ENCODE peak calls at places on chromosomes 1 and 21, in eight cellular contexts. C is ovary, F is HL-60, G is fibroblast of villous mesenchyme, X is fibroblast of pulmonary artery, L is progenitor cell of endocrine pancreas, M is mesothelial cell of epicardium, V is uterus. W is an unnamed sample.
A peak's percentile ranks its signal among the peaks of the same experiment; 100 is the strongest.

GRCh38 chr1:17653728-17654351 is 101.3 kb upstream of the ACTL8 start:
- DNase-seq in C (peak; percentile 31), V (no peak), X (peak; percentile 60), F (no peak), G (peak; percentile 30), L (peak; percentile 44), M (no peak), W (no peak)

GRCh38 chr1:211783266-211783665 is 47.3 kb downstream of the LPGAT1 start:
- DNase-seq in F (no peak), C (no peak), G (no peak), X (peak; percentile 35), L (no peak), M (no peak), V (no peak), W (no peak)

GRCh38 chr1:236143104-236143948 is 987 bp downstream of the GPR137B start:
- DNase-seq in F (no peak), G (peak; percentile 87), L (no peak), M (no peak), X (peak; percentile 68), V (peak; percentile 29), C (no peak), W (no peak)

GRCh38 chr21:43331962-43332458 is 94.9 kb downstream of the SIK1 start:
- DNase-seq in C (peak; percentile 78), L (no peak), G (peak; percentile 95), X (peak; percentile 96), V (no peak), F (no peak), M (no peak), W (no peak)

GRCh38 chr1:25246600-25247023 is 642 bp downstream of the RSRP1 start:
- DNase-seq in M (no peak), C (peak; percentile 38), G (peak; percentile 20), X (no peak), V (no peak), L (peak; percentile 24), F (no peak), W (no peak)

GRCh38 chr21:29454179-29454578 is 155.5 kb downstream of the BACH1 start:
- DNase-seq in L (no peak), F (no peak), G (no peak), C (no peak), M (no peak), X (no peak), V (no peak), W (no peak)

GRCh38 chr1:43147625-43148319 is 24.3 kb downstream of the EBNA1BP2 start:
- DNase-seq in C (peak; percentile 71), X (peak; percentile 67), M (peak; percentile 81), G (peak; percentile 79), L (peak; percentile 88), V (peak; percentile 63), F (no peak), W (peak; percentile 8)

GRCh38 chr1:205141236-205142104 is 19.7 kb upstream of the RBBP5 start:
- DNase-seq in F (peak; percentile 51), L (peak; percentile 41), G (peak; percentile 87), X (peak; percentile 90), C (peak; percentile 62), V (peak; percentile 77), M (peak; percentile 48), W (peak; percentile 59)

GRCh38 chr21:36749935-36750578 is 51.1 kb downstream of the SIM2 start:
- DNase-seq in L (no peak), M (no peak), F (no peak), C (no peak), G (peak; percentile 57), V (no peak), X (peak; percentile 44), W (no peak)

GRCh38 chr21:25422610-25423608 is 184.4 kb downstream of the MRPL39 start:
- DNase-seq in M (no peak), X (no peak), L (no peak), G (no peak), C (no peak), V (no peak), F (no peak), W (no peak)

DNA sequence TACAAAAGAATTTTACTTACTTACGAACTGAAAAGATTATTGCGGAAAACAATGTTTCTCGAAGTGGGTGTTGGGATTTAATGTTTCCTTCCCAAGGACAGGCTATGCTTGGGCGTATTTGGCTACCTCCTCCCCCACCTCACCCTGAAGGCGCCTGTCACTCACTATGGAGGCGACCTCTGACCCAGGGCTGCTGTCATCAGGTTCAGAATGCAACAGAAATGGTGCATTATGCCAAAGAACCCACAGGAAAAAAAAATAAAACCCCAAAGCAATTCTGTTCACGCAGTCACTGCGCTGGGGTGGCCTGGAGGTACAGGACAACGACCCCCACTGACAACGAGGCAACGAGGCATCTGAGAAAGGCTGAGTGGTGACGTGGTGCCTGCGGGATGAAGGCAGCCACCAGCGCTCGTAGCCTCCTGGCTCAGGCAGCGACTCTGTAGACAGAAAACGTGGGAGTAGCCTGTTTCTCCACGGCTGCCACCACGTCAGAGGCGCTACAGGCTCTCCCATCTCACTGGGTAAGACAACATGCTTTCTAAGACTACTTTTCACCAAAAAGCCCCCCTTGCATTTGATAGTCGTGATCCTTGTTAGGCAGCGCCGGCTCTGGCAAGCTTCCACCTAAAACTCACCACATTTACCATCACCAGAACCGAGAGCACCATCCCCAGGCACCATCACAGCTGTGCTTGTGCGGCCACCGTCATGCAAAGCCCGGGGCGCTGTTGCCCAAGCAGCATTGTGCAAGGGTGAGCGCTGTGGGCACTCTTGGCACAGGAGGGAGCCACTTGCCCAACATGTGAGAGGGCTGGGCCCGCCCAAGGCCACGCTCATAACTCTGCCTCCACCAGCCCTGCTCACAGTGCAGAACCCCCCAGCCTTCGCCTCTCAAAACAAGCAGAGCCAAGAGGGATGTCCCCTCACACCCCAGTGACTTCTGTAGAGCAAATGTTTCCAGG is 14.3 kb downstream of the NADK start:
- DNase-seq in G (peak; percentile 68), V (no peak), F (peak; percentile 94), X (peak; percentile 42), L (no peak), M (no peak), C (no peak), W (no peak)
- TF ChIP-seq CTCF in G (peak; percentile 22), V (no peak), F (peak; percentile 35), X (no peak), L (no peak), M (no peak), C (no peak), W (no peak)

GRCh38 chr21:39176312-39176711 is 6.9 kb downstream of the PSMG1 start:
- DNase-seq in X (no peak), C (no peak), L (no peak), V (no peak), M (no peak), G (peak; percentile 46), F (no peak), W (no peak)

GRCh38 chr21:39173999-39174398 is 9.3 kb downstream of the PSMG1 start:
- DNase-seq in X (no peak), G (no peak), V (no peak), L (no peak), F (no peak), C (no peak), M (no peak), W (no peak)

GRCh38 chr21:39169906-39170305 is 13.3 kb downstream of the PSMG1 start:
- DNase-seq in X (no peak), M (no peak), V (no peak), C (no peak), F (no peak), L (no peak), G (no peak), W (no peak)

GRCh38 chr21:39175665-39176064 is 7.6 kb downstream of the PSMG1 start:
- DNase-seq in L (no peak), C (no peak), X (no peak), G (no peak), V (no peak), F (no peak), M (no peak), W (no peak)

DNA sequence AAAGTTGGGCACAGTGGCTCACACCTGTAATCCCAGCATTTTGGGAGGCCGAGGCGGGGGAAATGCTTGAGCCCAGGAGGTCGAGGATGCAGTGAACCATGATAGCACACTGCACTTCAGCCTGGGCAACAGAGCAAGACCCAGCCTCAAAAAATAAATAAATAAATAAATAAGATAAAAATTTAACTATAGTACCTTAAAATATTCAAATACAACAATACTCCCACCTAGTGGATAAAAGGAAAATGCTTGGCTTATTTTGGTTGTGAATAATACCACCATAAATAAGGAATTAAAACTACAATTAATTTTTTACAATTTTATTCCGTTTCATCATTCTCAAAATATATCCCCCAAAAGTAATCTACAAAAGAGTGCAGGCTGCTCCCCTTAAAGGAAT is 8.1 kb downstream of the PSMG1 start:
- DNase-seq in C (no peak), V (no peak), G (peak; percentile 58), X (peak; percentile 62), F (no peak), M (no peak), L (no peak), W (no peak)
- TF ChIP-seq CTCF in C (no peak), V (peak; percentile 21), G (peak; percentile 52), X (peak; percentile 54), F (peak; percentile 20), M (peak; percentile 75), L (peak; percentile 64), W (peak; percentile 37)

DNA sequence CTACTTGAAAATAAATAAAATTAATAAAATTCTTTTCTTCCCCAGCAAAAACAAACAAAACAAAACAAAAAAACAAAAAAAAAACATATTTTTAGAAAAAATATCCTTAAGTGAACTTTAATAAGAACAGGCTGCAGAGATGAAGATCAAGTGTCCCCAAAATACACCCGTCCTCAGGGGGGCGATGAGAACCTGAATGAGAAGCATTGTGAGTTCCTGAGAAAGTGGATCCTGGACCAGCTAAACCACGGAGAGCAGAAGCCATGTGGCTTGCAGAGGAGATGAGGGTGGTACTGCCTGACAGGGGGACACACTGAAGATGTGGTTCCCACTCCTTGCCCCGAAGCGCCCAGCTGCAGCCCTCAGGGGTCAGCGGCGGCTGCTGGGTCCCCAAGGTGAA is 89.3 kb downstream of the ITPKB start:
- DNase-seq in G (peak; percentile 42), C (no peak), L (no peak), M (no peak), V (no peak), X (peak; percentile 43), F (no peak), W (no peak)
- TF ChIP-seq CTCF in G (peak; percentile 32), C (no peak), L (no peak), M (no peak), V (peak; percentile 29), X (peak; percentile 30), F (no peak), W (peak; percentile 31)

DNA sequence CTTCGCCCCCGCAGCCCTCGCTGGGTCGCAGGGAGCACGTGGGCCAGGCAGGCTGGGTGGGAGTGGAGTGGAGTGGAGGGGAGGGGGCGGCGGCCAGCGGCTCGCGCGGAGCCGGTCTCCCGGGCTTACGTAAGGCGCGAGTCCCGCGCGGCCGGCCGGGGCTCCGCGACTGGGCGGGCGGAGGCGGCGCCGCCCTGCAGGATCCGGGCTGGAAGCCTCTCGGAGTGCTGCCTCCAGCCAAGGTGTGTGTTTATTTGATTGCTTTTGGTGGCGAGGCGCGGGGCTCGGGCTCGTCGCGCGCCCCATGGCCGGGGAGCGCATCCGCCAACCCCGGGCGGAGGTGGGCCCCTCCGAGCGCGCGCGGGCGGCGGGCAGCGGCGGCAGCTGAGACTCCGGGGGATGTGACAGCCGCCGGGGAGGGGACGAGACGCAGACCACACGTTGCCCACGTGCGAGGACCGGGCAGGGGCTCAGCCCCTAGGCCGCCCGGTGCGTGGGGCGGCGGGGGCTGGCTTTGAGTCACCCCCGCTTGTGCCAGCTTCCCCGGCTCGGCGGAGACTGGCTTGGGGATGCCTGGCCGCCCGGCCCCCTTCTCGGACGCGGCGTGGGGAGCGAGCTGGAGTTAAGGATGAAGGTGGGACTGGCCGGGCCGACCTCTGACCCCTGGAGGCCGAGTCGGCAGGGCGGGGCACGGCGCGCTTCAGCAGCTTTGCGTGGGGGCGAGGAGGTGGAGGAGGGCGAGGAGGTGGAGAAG is 402 bp upstream of the AK4 start:
- DNase-seq in X (peak; percentile 36), V (peak; percentile 22), L (peak; percentile 32), M (no peak), F (no peak), G (no peak), C (peak; percentile 17), W (no peak)
- TF ChIP-seq CTCF in X (no peak), V (no peak), L (no peak), M (no peak), F (no peak), G (no peak), C (no peak), W (no peak)

W was measured in AG09319.